ENCODE peak calls at places on chromosomes 6 and 20, in five cellular contexts. Z, D, Q, J and L are unnamed samples. For H3K4me1 and H3K27me3, the result is how much of the 10 kb centered on the place peaks cover.

GRCh38 chr6:12293234-12293930 is 3.2 kb downstream of the EDN1 start:
- DNase-seq in Z (no peak), D (no peak), Q (no peak), J (no peak), L (no peak)

GRCh38 chr20:59141818-59142581 is 21.6 kb upstream of the ZNF831 start:
- DNase-seq in J (no peak), Q (no peak), Z (no peak), D (peak), L (no peak)

GRCh38 chr6:45617441-45617840 is 239.7 kb upstream of the SUPT3H start:
- DNase-seq in J (no peak), Z (no peak), Q (no peak), D (no peak), L (no peak)

GRCh38 chr6:68994561-68994960 is 359.5 kb downstream of the ADGRB3 start:
- DNase-seq in J (peak), D (no peak), Q (no peak), Z (no peak), L (no peak)

GRCh38 chr6:153104220-153104619 is 26.9 kb downstream of the RGS17 start:
- DNase-seq in Z (no peak), J (peak), Q (no peak), D (no peak), L (no peak)

GRCh38 chr6:167079853-167080297 is 43.0 kb upstream of the CCR6 start:
- DNase-seq in Q (no peak), J (no peak), Z (no peak), D (no peak), L (peak)

GRCh38 chr20:14481863-14482262 is 144.5 kb upstream of the FLRT3 start:
- DNase-seq in J (peak), D (no peak), Z (no peak), Q (no peak), L (no peak)

GRCh38 chr20:53578492-53579222 is 15.0 kb downstream of the ZNF217 start:
- DNase-seq in Z (no peak), J (peak), Q (no peak), D (peak), L (peak)

GRCh38 chr20:63238491-63239126 is 2.9 kb downstream of the BIRC7 start:
- DNase-seq in Q (no peak), D (no peak), Z (no peak), J (no peak), L (no peak)

GRCh38 chr6:45504947-45505346 is 127.2 kb upstream of the SUPT3H start:
- DNase-seq in D (peak), Q (no peak), J (peak), Z (no peak), L (no peak)

GRCh38 chr20:63740501-63741353 is 1.2 kb downstream of the SLC2A4RG start:
- DNase-seq in D (peak), J (peak), Z (peak), Q (peak), L (peak)

GRCh38 chr6:159203304-159204005 is 34.3 kb downstream of the FNDC1 start:
- DNase-seq in D (no peak), J (peak), Q (no peak), Z (no peak), L (no peak)

GRCh38 chr20:5039255-5039657 is 37.9 kb upstream of the SLC23A2 start:
- DNase-seq in D (no peak), Q (no peak), Z (no peak), J (no peak), L (no peak)

GRCh38 chr6:16936893-16937292 is 165.0 kb upstream of the STMND1 start:
- DNase-seq in D (no peak), Z (no peak), Q (no peak), J (no peak), L (no peak)

GRCh38 chr20:53047203-53047602 is 75.0 kb downstream of the TSHZ2 start:
- DNase-seq in D (no peak), J (no peak), Q (no peak), Z (no peak), L (no peak)

GRCh38 chr6:168116446-168116974 is 37.5 kb upstream of the FRMD1 start:
- DNase-seq in J (no peak), Z (no peak), Q (no peak), D (peak), L (no peak)

GRCh38 chr20:63139369-63139768 is 76.6 kb downstream of the YTHDF1 start:
- DNase-seq in Z (no peak), Q (no peak), J (no peak), D (no peak), L (no peak)

GRCh38 chr6:163212123-163212522 is 202.4 kb upstream of the QKI start:
- DNase-seq in Q (no peak), D (no peak), J (no peak), Z (no peak), L (no peak)

GRCh38 chr20:20668639-20669038 is 43.8 kb downstream of the RALGAPA2 start:
- DNase-seq in Q (no peak), J (no peak), D (no peak), Z (no peak), L (no peak)

GRCh38 chr6:20241102-20241501 is 28.8 kb upstream of the MBOAT1 start:
- DNase-seq in D (no peak), J (no peak), Z (no peak), Q (no peak), L (no peak)

GRCh38 chr20:8481636-8482035 is 349.6 kb downstream of the PLCB1 start:
- DNase-seq in J (peak), Q (no peak), Z (no peak), D (no peak), L (no peak)

GRCh38 chr6:39092124-39092523 is 22.9 kb downstream of the SAYSD1 start:
- DNase-seq in Q (no peak), D (peak), Z (no peak), J (no peak), L (no peak)

GRCh38 chr20:32325706-32326506 is 32.2 kb upstream of the ASXL1 start:
- DNase-seq in D (no peak), J (peak), Z (no peak), Q (no peak), L (no peak)

GRCh38 chr6:54772610-54773009 is 74.0 kb upstream of the FAM83B start:
- DNase-seq in J (no peak), D (no peak), Z (no peak), Q (no peak), L (no peak)

GRCh38 chr6:145569140-145569539 is 166.2 kb downstream of the EPM2A start:
- DNase-seq in Q (no peak), J (peak), D (no peak), Z (no peak), L (no peak)

GRCh38 chr6:62775427-62776022 is 435.7 kb upstream of the FKBP1C start:
- DNase-seq in D (no peak), Q (no peak), J (no peak), Z (no peak), L (no peak)

GRCh38 chr6:56374841-56375369 is 127.5 kb upstream of the COL21A1 start:
- DNase-seq in D (no peak), Q (no peak), Z (no peak), J (peak), L (no peak)

GRCh38 chr6:21441386-21441785 is 152.2 kb upstream of the SOX4 start:
- DNase-seq in Z (no peak), Q (no peak), D (no peak), J (no peak), L (no peak)
- H3K4me1 ChIP-seq in Z (under half), Q (under half), D (under half), J (under half), L (under half)

GRCh38 chr6:10399451-10399850 is 15.4 kb downstream of the TFAP2A start:
- DNase-seq in J (no peak), D (no peak), Z (no peak), Q (no peak), L (no peak)
- H3K27me3 ChIP-seq in J (under half), D (half or more), Z (half or more), Q (half or more), L (under half)

GRCh38 chr6:83853968-83854501 is 875 bp downstream of the RIPPLY2 start:
- DNase-seq in Q (no peak), J (no peak), D (peak), Z (no peak), L (no peak)
- H3K4me3 ChIP-seq in Q (peak), J (peak), D (peak), Z (peak), L (no peak)

DNA sequence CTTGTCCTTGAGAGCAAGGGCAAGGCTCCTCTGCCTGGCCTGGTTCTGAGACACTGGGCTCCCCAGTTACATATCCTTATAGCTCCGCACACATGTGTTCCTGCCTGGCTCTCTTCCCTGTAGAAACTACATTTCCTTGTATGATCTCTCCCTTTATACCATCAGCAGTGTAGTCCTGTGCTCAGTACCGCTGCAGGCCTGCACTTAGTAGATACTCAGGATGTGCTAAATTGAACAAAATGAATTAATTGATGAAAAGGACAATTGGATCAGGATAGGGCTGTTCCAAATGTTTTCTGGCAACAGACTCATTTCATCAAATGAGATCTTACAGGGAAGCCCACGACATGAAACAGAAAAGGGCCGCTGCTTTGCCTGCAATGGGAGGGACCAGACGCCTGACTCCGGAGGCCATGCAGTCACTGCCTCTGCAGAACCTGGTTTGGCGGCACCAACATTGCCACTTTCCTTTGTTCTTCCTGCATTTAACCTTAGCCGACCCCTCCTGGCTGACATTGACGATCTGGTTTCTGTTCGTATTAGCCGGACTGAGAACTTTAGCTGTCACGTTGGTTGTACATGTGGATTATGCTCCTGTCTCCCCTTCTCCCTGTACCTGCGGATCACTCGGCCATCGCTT is 53.3 kb downstream of the CHMP4B start:
- DNase-seq in Q (no peak), Z (no peak), J (no peak), D (no peak), L (no peak)
- H3K4me1 ChIP-seq in Q (under half), Z (under half), J (under half), D (under half), L (under half)

DNA sequence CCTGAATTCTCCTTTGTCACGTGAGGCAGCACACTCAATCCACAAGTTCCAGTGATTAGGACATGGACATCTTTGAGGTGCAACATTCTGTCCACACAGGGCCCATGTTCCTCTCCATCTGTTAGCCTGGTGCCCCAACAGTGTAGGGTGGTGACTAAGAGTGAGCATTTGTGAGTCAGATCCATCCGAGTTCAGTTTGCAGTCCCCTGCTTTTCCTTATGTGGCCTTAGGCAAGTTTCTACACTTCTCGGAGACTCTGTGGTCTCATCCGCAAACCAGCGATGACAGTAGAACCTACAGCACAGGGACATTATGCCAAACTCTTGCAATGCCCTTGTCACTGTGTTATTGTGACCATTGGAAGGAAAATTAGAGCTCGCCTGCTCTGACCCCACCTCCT is 178.7 kb upstream of the CDH4 start:
- DNase-seq in Q (no peak), J (no peak), Z (no peak), D (no peak), L (no peak)
- H3K27me3 ChIP-seq in Q (under half), J (under half), Z (under half), D (under half), L (under half)

DNA sequence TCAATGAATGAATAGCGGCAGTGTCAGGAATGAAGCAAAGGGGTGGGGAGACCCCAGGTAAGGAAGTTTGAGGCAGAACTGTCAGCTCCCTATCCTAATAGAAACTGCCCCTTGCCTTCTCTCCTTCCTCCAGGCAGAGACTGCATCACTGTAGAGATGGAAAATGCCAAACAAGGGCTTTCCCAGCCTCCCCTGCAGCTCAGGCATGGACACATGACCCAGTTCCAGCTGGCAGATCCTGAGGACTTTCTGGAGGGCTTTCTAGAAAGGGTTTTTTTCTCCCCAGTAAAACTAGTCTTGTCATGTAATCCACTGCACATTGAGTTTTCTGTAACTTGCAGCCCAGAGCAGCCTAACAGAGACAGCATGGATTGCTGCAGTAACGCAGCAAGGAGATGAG is 17.9 kb upstream of the PNPLA1 start:
- DNase-seq in D (no peak), Q (no peak), Z (no peak), J (no peak), L (no peak)
- H3K4me3 ChIP-seq in D (no peak), Q (no peak), Z (no peak), J (no peak), L (no peak)

DNA sequence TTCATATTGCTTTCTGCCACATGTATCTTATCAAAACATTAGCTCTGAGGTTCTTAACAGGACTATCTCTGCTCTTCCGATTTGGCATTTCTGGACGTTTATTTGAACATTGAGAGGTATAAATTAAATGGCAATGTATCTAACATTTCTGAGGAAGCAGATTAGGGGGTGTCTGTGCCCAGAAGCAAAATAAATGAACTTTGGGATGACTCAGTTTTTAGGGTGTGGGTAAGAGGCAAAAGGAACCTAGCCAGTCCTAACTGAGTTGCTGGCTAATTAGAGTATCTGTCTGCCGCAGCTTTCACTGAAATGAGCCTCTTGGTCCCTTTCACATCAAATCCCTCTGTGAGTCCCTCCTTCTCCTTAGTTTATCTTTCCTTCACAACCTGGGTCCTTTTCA is 1.1 kb downstream of the RNF144B start:
- DNase-seq in Q (no peak), D (no peak), Z (no peak), J (peak), L (no peak)
- H3K4me1 ChIP-seq in Q (under half), D (under half), Z (half or more), J (under half), L (under half)

GRCh38 chr20:46196990-46197389 is 78.9 kb downstream of the CD40 start:
- DNase-seq in Z (no peak), Q (no peak), D (no peak), J (no peak), L (no peak)

GRCh38 chr20:46192376-46192944 is 74.3 kb downstream of the CD40 start:
- DNase-seq in Q (no peak), D (no peak), J (no peak), Z (no peak), L (no peak)

GRCh38 chr20:46199198-46199597 is 81.1 kb downstream of the CD40 start:
- DNase-seq in J (no peak), Z (no peak), D (peak), Q (no peak), L (no peak)

GRCh38 chr20:46194409-46194808 is 76.3 kb downstream of the CD40 start:
- DNase-seq in Q (no peak), D (no peak), J (no peak), Z (no peak), L (no peak)

GRCh38 chr20:46195264-46196038 is 77.3 kb downstream of the CD40 start:
- DNase-seq in D (no peak), J (no peak), Q (no peak), Z (no peak), L (no peak)
- H3K27me3 ChIP-seq in D (under half), J (under half), Q (under half), Z (half or more), L (under half)

DNA sequence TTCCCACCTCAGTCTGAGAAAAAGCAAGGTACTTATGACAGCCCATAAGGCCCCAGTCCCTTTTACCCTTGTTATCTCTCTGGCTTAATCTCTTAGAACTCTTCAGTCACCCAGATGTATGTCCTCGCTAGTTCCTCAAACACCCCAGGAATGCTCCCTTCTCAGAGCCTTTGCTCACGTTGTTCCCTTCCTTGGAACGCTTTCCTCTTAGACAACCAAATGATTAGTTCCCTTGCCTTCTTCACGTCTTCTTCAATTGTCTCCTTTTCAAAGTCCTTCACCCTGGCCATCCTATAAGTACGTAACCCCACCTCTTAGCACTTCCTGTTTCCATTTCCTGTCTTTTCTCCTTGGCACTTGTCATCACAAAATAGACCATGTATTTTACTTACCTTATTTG is 1.1 kb upstream of the APOBEC2 start:
- DNase-seq in J (no peak), D (no peak), Z (no peak), Q (no peak), L (peak)
- H3K4me3 ChIP-seq in J (no peak), D (no peak), Z (no peak), Q (no peak), L (no peak)